ENCODE peak calls at places on chromosome 2, in five cellular contexts. U is endodermal cell, C is GM23338, B is uterus, R is Peyer's patch. G is an unnamed sample.

GRCh38 chr2:124323321-124323720 is 298.2 kb downstream of the CNTNAP5 start:
- DNase-seq in R (no peak), U (no peak), C (no peak), B (no peak), G (no peak)

GRCh38 chr2:23791030-23791429 is 135.9 kb downstream of the ATAD2B start:
- DNase-seq in U (no peak), R (no peak), B (no peak), C (no peak), G (no peak)

GRCh38 chr2:18380316-18380715 is 180.1 kb downstream of the RDH14 start:
- DNase-seq in B (no peak), R (no peak), U (no peak), C (no peak), G (no peak)

GRCh38 chr2:240816584-240817495 is 3.2 kb downstream of the KIF1A start:
- DNase-seq in R (no peak), B (no peak), C (no peak), U (peak), G (no peak)

GRCh38 chr2:120669121-120669952 is 66.3 kb upstream of the GLI2 start:
- DNase-seq in C (peak), U (peak), R (no peak), B (no peak), G (no peak)

GRCh38 chr2:54708584-54709340 is 14.7 kb upstream of the EML6 start:
- DNase-seq in U (peak), C (peak), R (no peak), B (no peak), G (no peak)

GRCh38 chr2:38207168-38207567 is 131.2 kb upstream of the CYP1B1 start:
- DNase-seq in U (no peak), B (no peak), R (no peak), C (no peak), G (no peak)

GRCh38 chr2:20348542-20348941 is 2.1 kb downstream of the PUM2 start:
- DNase-seq in B (no peak), U (peak), R (no peak), C (no peak), G (no peak)

DNA sequence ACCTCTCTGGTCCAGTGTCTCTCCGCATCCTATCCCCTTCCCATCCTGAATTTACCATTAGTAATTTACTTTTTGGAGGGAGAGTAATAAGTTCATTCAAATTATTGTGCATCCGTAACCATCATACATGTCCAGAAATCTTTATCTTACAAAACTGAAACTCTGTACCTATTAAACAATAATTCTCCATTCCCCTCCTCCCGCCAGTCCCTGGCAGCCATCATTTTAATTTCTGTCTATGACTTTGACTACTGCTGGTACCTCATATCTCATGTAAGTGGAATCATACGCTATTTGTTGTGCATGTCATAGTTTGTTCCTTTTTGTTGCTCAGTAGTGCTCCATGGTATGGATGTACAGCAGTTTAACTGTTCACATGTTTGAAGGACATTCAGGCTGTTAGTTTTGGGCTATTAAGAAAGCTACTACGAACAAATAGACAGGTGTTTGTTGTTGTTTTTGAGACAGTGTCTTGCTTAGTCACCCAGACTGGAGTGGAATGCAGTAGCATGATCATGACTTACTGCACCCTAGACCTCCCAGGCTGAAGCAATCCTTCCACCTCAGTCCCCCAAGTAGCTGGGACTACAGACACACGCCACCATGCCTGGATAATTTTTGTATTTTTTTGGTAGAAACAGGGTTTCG is 2.0 kb downstream of the LIMS1 start:
- DNase-seq in C (no peak), R (no peak), U (no peak), B (no peak), G (no peak)
- H3K4me3 ChIP-seq in C (no peak), R (no peak), U (peak), B (no peak), G (peak)

GRCh38 chr2:130337735-130338325 is 4.9 kb upstream of the IMP4 start:
- DNase-seq in B (no peak), R (no peak), C (no peak), U (peak), G (no peak)
- H3K4me3 ChIP-seq in B (no peak), R (no peak), C (peak), U (peak), G (no peak)

GRCh38 chr2:216694201-216694825 is 1.0 kb downstream of the IGFBP5 start:
- DNase-seq in R (no peak), B (peak), C (peak), U (peak), G (no peak)
- H3K4me3 ChIP-seq in R (peak), B (peak), C (peak), U (peak), G (no peak)

GRCh38 chr2:81483254-81483653 is 1178.7 kb upstream of the LRRTM1 start:
- DNase-seq in C (no peak), B (no peak), R (no peak), U (no peak), G (no peak)

GRCh38 chr2:81481994-81482368 is 1177.4 kb upstream of the LRRTM1 start:
- DNase-seq in U (no peak), B (no peak), C (peak), R (no peak), G (no peak)

DNA sequence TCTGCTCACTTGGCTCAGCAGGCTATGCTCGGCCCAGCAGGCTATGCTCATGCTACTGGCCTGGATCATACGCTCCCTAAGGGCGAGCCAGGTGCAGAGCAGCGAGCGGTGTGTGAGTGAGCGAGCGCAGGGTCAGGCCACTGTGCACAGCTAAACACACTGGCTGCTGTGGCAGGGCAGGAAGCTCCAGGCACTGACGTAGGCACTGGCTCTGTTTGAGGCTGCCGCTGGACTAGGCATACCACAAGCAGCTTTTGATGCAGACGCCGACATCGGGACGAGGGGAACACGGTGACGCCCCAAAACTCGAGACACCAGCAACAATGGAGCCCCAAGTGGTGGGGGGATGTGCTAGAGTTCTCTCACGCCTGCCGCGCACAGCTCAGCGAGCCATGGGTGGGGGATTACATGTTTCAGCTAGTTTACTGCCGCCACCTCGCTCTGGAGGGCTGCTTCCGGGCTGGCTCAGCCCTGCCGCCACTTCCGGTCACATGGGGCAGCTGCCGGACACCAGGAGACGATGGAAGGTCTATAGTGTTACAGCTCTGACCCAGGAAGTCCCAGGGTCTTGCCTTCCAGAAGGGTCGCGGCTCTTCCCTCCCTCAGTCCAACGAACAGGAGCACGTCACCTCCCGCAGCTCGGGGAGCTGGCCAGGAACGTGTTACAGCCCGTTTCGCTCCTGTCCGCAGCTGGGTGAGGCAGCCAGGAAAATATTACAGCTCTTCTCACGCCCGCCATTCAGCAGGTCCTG is 1176.9 kb upstream of the LRRTM1 start:
- DNase-seq in U (no peak), R (no peak), B (no peak), C (peak), G (no peak)
- H3K4me3 ChIP-seq in U (no peak), R (no peak), B (no peak), C (no peak), G (no peak)

GRCh38 chr2:56185101-56185581 is 1.4 kb downstream of the CCDC85A start:
- DNase-seq in C (peak), B (peak), R (no peak), U (peak), G (no peak)
- H3K4me3 ChIP-seq in C (peak), B (peak), R (peak), U (peak), G (no peak)

GRCh38 chr2:206275274-206276160 is 1.1 kb downstream of the ZDBF2 start:
- DNase-seq in B (no peak), U (no peak), C (peak), R (no peak), G (peak)
- H3K4me3 ChIP-seq in B (peak), U (peak), C (peak), R (peak), G (peak)

GRCh38 chr2:66440692-66441091 is 5.8 kb downstream of the MEIS1 start:
- DNase-seq in R (no peak), B (peak), C (peak), U (peak), G (no peak)
- H3K4me3 ChIP-seq in R (peak), B (peak), C (peak), U (peak), G (no peak)

GRCh38 chr2:197431858-197432257 is 3.0 kb downstream of the SF3B1 start:
- DNase-seq in U (no peak), C (no peak), R (no peak), B (no peak), G (no peak)
- H3K4me3 ChIP-seq in U (peak), C (peak), R (no peak), B (no peak), G (peak)

GRCh38 chr2:129255610-129256313 is 723.7 kb upstream of the RAB6C start:
- DNase-seq in U (no peak), C (no peak), B (no peak), R (no peak), G (no peak)
- H3K4me3 ChIP-seq in U (no peak), C (no peak), B (no peak), R (no peak), G (no peak)